ENCODE peak calls at places on chromosomes 16 and 17, in eight cellular contexts. N is esophagus squamous epithelium, S is A549, D is Peyer's patch, X is NB4, V is Panc1, Q is cardiac fibroblast, W is osteocyte. I is an unnamed sample.

GRCh38 chr16:67013238-67013822 is 15.6 kb upstream of the CBFB start:
- DNase-seq in V (no peak), Q (no peak), X (peak), W (no peak), D (no peak), N (no peak), S (no peak), I (no peak)

GRCh38 chr17:8025176-8025911 is 13.5 kb upstream of the ALOX15B start:
- DNase-seq in N (no peak), V (no peak), S (no peak), W (no peak), Q (no peak), X (no peak), D (no peak), I (no peak)

GRCh38 chr17:21059761-21060160 is 16.9 kb upstream of the USP22 start:
- DNase-seq in X (no peak), D (no peak), V (no peak), S (no peak), Q (no peak), N (no peak), W (no peak), I (no peak)

GRCh38 chr17:59757043-59757824 is 49.8 kb downstream of the VMP1 start:
- DNase-seq in N (no peak), X (no peak), W (no peak), Q (no peak), V (no peak), D (no peak), S (peak), I (no peak)

GRCh38 chr16:24070851-24071250 is 185.3 kb upstream of the CACNG3 start:
- DNase-seq in D (no peak), X (peak), V (peak), Q (peak), N (no peak), W (peak), S (peak), I (peak)

GRCh38 chr17:77999413-78000173 is 41.1 kb downstream of the TNRC6C start:
- DNase-seq in S (no peak), N (no peak), Q (peak), V (no peak), W (no peak), X (peak), D (no peak), I (no peak)

GRCh38 chr16:73389075-73389474 is 341.1 kb upstream of the ZFHX3 start:
- DNase-seq in W (no peak), N (no peak), S (no peak), D (no peak), X (no peak), V (no peak), Q (no peak), I (no peak)

GRCh38 chr16:29876186-29876577 is 13.2 kb upstream of the CDIPT start:
- DNase-seq in V (no peak), N (no peak), X (no peak), S (no peak), Q (no peak), D (no peak), W (no peak), I (no peak)

GRCh38 chr17:10135539-10136257 is 62.7 kb downstream of the GAS7 start:
- DNase-seq in X (peak), N (no peak), S (peak), Q (peak), V (no peak), D (no peak), W (no peak), I (no peak)

GRCh38 chr16:87076950-87077749 is 240.0 kb downstream of the C16orf95 start:
- DNase-seq in W (peak), S (peak), Q (peak), V (no peak), N (no peak), D (peak), X (peak), I (peak)

GRCh38 chr17:48163809-48164208 is 56.2 kb downstream of the SNX11 start:
- DNase-seq in Q (no peak), X (no peak), S (no peak), D (no peak), W (no peak), V (no peak), N (no peak), I (no peak)

GRCh38 chr17:19573075-19573474 is 39.4 kb downstream of the SLC47A1 start:
- DNase-seq in N (no peak), X (peak), S (no peak), V (no peak), Q (no peak), W (no peak), D (no peak), I (no peak)

GRCh38 chr17:75124041-75124818 is 7.3 kb downstream of the NT5C start:
- DNase-seq in W (no peak), D (peak), X (no peak), S (peak), Q (peak), V (peak), N (peak), I (peak)

GRCh38 chr16:67968440-67969285 is at the start of gene SLC12A4:
- DNase-seq in V (no peak), D (peak), N (peak), S (peak), X (peak), Q (peak), W (peak), I (peak)

GRCh38 chr17:51166198-51166986 is at the start of gene NME2:
- DNase-seq in V (peak), D (peak), X (peak), Q (peak), S (peak), W (peak), N (peak), I (peak)

GRCh38 chr17:20010099-20010863 is 1.1 kb downstream of the SPECC1 start:
- DNase-seq in X (peak), S (peak), W (peak), Q (peak), V (peak), N (no peak), D (no peak), I (peak)

GRCh38 chr17:80195671-80196529 is 24.2 kb downstream of the SGSH start:
- DNase-seq in X (peak), S (no peak), V (peak), Q (peak), W (no peak), D (no peak), N (no peak), I (peak)

GRCh38 chr17:65559483-65559801 is 2.0 kb downstream of the AXIN2 start:
- DNase-seq in W (no peak), D (no peak), S (no peak), X (no peak), V (no peak), Q (no peak), N (no peak), I (no peak)

GRCh38 chr17:56833023-56833811 is 503 bp downstream of the C17orf67 start:
- DNase-seq in D (peak), V (no peak), W (peak), N (no peak), X (peak), S (peak), Q (peak), I (peak)

DNA sequence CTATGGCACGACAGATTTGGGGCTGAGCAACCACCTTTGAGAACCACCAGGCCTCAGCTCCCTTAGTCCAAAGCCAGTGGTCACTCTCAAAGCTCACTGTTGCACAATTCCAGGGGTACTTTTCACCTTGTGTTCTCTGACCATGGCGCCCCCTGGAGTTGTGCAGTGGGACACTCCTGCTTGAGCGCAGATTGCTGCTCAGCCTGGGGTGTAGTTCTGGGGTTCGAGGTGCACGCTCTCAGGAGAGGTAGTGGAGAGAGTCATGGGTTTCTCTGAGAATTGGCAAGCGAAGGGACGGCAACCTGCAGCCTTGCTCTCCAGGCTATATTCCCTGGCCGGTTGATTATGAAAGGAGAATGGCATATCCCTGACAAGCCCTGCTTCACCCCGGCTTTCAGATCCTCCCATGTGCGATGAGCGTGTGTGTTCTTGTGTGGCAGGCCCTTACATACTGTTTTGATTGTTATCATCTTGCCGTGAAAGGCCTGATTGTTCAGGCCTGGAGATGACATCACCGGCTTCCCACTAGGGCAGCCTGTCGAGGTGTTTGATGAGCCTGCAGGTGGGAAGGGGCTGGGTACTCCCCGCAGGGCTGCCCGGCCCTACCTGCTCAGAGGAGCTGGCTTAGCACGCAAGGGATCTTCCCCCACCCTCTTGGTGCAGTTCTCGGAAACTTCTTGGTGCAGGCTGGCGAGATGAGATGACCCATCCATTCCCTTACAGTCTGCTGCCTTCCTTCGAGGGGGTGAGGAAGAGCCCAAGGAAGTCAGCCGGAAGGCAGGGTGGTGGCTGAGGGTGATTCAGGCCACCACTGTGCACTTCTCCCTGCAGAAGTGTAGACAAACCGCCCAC is 431.2 kb downstream of the SLC39A11 start:
- DNase-seq in W (no peak), D (no peak), S (no peak), N (no peak), X (no peak), Q (no peak), V (no peak), I (peak)
- TF ChIP-seq CTCF in W (no peak), D (no peak), S (peak), N (no peak), X (peak), Q (peak), V (peak), I (peak)

GRCh38 chr16:15057755-15058417 is 2.0 kb upstream of the NTAN1 start:
- DNase-seq in D (no peak), N (no peak), V (no peak), X (no peak), S (no peak), Q (no peak), W (no peak), I (no peak)

GRCh38 chr16:15053904-15054303 is 2.0 kb downstream of the NTAN1 start:
- DNase-seq in V (no peak), W (no peak), X (no peak), Q (no peak), S (no peak), N (no peak), D (no peak), I (no peak)

GRCh38 chr16:15054357-15055140 is 1.3 kb downstream of the NTAN1 start:
- DNase-seq in N (no peak), W (no peak), D (no peak), V (no peak), S (no peak), Q (no peak), X (no peak), I (no peak)

GRCh38 chr16:15055141-15056053 is 477 bp downstream of the NTAN1 start:
- DNase-seq in Q (peak), V (no peak), D (no peak), N (no peak), W (no peak), X (peak), S (peak), I (no peak)

GRCh38 chr16:15059324-15059723 is 3.5 kb upstream of the NTAN1 start:
- DNase-seq in Q (no peak), V (no peak), S (no peak), X (no peak), N (no peak), D (no peak), W (no peak), I (no peak)
- TF ChIP-seq CTCF in Q (no peak), V (no peak), S (no peak), X (no peak), N (no peak), D (no peak), W (no peak), I (no peak)

GRCh38 chr17:53316988-53317387 is 505.7 kb upstream of the KIF2B start:
- DNase-seq in S (no peak), N (no peak), W (no peak), X (no peak), D (no peak), V (no peak), Q (no peak), I (no peak)

GRCh38 chr17:53316073-53316472 is 506.7 kb upstream of the KIF2B start:
- DNase-seq in V (no peak), N (no peak), D (no peak), S (no peak), Q (no peak), X (no peak), W (no peak), I (no peak)

DNA sequence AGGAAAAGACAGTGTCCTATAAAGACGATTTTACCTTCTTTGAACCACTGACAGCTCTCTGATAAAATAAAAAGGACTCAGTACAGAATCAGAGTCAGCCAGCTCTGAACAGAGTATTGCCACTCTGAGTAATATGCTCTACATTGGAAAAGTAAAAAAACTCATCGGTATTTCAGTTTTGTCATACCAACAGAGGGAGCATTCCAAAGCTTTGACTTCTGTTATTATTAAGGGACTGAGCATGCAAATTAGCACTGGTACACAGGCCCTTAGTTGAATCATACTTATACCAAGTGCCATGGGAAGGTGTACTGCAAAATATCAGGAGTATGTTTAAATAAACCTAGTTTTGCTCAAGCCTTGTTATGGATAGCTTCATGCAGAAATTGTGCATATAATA is 509.0 kb upstream of the KIF2B start:
- DNase-seq in N (no peak), V (no peak), W (no peak), Q (peak), X (no peak), S (no peak), D (no peak), I (no peak)
- TF ChIP-seq CTCF in N (no peak), V (no peak), W (peak), Q (no peak), X (no peak), S (no peak), D (no peak), I (no peak)

DNA sequence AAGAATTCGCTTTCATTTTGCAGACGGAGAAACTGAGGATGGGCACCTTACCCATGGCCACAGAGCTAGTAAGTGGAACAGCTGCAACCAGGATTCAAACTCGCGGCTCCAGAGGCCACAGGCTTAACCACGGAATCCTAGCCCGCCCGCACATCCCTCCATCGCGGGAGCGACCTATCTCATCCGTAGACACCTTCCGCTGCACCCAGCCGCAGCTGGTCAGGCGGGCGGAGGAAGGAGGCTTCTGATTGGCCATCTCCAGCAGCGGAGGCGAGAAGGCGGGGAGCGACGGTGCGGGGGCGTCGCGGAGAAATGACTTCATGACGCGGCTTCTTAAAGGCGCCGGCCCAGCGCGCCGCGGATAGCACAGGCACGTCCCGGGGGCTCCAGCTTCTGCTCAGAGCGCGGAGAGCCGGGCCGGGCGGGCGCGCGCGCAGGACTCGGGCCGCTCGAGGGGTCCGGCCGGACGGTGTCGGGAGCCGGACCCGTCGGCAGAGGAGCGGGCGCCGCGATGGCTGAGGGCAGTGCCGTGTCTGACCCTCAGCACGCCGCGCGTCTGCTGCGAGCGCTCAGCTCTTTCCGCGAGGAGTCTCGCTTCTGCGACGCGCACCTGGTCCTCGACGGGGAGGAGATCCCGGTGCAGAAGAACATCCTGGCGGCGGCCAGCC is at the start of gene GAN:
- DNase-seq in D (peak), N (peak), S (peak), W (peak), Q (peak), X (peak), V (peak), I (peak)
- TF ChIP-seq CTCF in D (no peak), N (no peak), S (no peak), W (no peak), Q (no peak), X (no peak), V (no peak), I (no peak)

DNA sequence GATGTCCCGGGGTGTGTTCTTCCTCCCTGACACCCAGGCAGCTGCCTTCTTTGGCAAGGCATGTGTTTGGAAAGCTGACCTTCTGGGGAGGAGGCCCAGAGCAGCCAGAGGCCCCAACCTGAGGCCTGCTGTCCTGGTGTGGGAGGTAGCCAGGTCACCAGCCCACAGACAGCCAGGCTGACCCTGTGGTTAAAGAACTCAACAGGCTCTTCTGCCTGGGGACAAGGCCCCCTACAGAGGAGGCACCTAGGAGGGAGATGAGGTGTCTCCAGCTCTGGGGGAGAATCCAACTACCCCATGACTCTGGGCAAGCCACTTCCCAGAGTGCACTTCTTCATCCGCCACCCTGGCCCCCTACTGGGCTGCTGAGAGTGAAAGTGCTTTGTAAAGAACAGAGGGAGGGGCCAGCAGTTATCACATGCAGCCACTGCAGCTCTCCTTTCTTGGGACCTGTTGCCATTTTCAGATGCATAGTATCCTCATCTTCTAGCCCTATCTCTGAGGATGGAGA is 13.1 kb upstream of the SREBF1 start:
- DNase-seq in S (peak), V (no peak), Q (peak), N (no peak), D (no peak), W (no peak), X (peak), I (no peak)
- TF ChIP-seq CTCF in S (no peak), V (no peak), Q (peak), N (no peak), D (no peak), W (peak), X (peak), I (no peak)

I was measured in Calu3.